ENCODE peak calls at places on chromosome 11, in six cellular contexts. X is cardiac muscle cell, R is uterus, F is lower leg skin, P is H9, Z is prostate gland. H is an unnamed sample.
A peak's percentile ranks its signal among the peaks of the same experiment; 100 is the strongest.

GRCh38 chr11:119934866-119935265 is 203.0 kb downstream of the TRIM29 start:
- DNase-seq in X (no peak), R (no peak), F (peak; percentile 67), P (no peak), Z (no peak), H (no peak)

GRCh38 chr11:4664183-4664582 is 20.4 kb downstream of the OR51E1 start:
- DNase-seq in X (no peak), R (no peak), F (no peak), P (no peak), Z (no peak), H (no peak)

GRCh38 chr11:65584723-65585171 is 8.9 kb downstream of the EHBP1L1 start:
- DNase-seq in X (no peak), R (no peak), F (no peak), P (no peak), Z (no peak), H (no peak)

GRCh38 chr11:108752297-108752751 is 87.5 kb downstream of the DDX10 start:
- DNase-seq in X (no peak), R (no peak), F (no peak), P (no peak), Z (no peak), H (no peak)

GRCh38 chr11:7924526-7924925 is 6.5 kb downstream of the OR10A6 start:
- DNase-seq in X (no peak), R (no peak), F (no peak), P (no peak), Z (no peak), H (no peak)

GRCh38 chr11:96397863-96398262 is 8.1 kb downstream of the JRKL start:
- DNase-seq in X (no peak), R (no peak), F (no peak), P (no peak), Z (no peak), H (no peak)

GRCh38 chr11:12441081-12441801 is 63.9 kb downstream of the PARVA start:
- DNase-seq in X (no peak), R (no peak), F (no peak), P (no peak), Z (no peak), H (no peak)

GRCh38 chr11:124892131-124892530 is 5.5 kb downstream of the ROBO4 start:
- DNase-seq in X (no peak), R (no peak), F (peak; percentile 68), P (no peak), Z (no peak), H (peak; percentile 4)

GRCh38 chr11:35121326-35121865 is 17.6 kb upstream of the CD44 start:
- DNase-seq in X (peak; percentile 53), R (no peak), F (no peak), P (no peak), Z (no peak), H (no peak)